ENCODE peak calls at places on chromosomes 1 and 21, in ten cellular contexts. One of them, this sample, is unnamed.

GRCh38 chr1:31152181-31152768 is 86.8 kb upstream of the PUM1 start:
- DNase-seq in aorta: no peak
- DNase-seq in fibroblast of lung: peak
- DNase-seq in prostate gland: no peak
- DNase-seq in Right ventricle myocardium superior: no peak
- DNase-seq in NCI-H774: no peak
- DNase-seq in heart left ventricle: no peak
- DNase-seq in NCI-H1436: peak
- DNase-seq in astrocyte of the spinal cord: peak
- DNase-seq in C1 segment of cervical spinal cord: no peak
- DNase-seq in this sample: no peak

GRCh38 chr1:109765896-109766615 is 2.3 kb upstream of the EPS8L3 start:
- DNase-seq in heart left ventricle: peak
- DNase-seq in prostate gland: no peak
- DNase-seq in astrocyte of the spinal cord: no peak
- DNase-seq in aorta: peak
- DNase-seq in fibroblast of lung: no peak
- DNase-seq in NCI-H1436: no peak
- DNase-seq in NCI-H774: no peak
- DNase-seq in Right ventricle myocardium superior: peak
- DNase-seq in C1 segment of cervical spinal cord: no peak
- DNase-seq in this sample: peak

GRCh38 chr21:26405735-26406361 is 167.2 kb downstream of the CYYR1 start:
- DNase-seq in aorta: no peak
- DNase-seq in NCI-H774: no peak
- DNase-seq in prostate gland: no peak
- DNase-seq in fibroblast of lung: peak
- DNase-seq in heart left ventricle: no peak
- DNase-seq in NCI-H1436: peak
- DNase-seq in C1 segment of cervical spinal cord: no peak
- DNase-seq in astrocyte of the spinal cord: peak
- DNase-seq in Right ventricle myocardium superior: no peak
- DNase-seq in this sample: no peak

GRCh38 chr1:242405947-242406346 is 118.5 kb downstream of the PLD5 start:
- DNase-seq in heart left ventricle: no peak
- DNase-seq in NCI-H1436: no peak
- DNase-seq in C1 segment of cervical spinal cord: no peak
- DNase-seq in aorta: no peak
- DNase-seq in prostate gland: no peak
- DNase-seq in NCI-H774: no peak
- DNase-seq in astrocyte of the spinal cord: no peak
- DNase-seq in Right ventricle myocardium superior: no peak
- DNase-seq in fibroblast of lung: no peak
- DNase-seq in this sample: no peak

GRCh38 chr1:147099192-147099591 is 73.1 kb downstream of the PRKAB2 start:
- DNase-seq in NCI-H774: no peak
- DNase-seq in C1 segment of cervical spinal cord: no peak
- DNase-seq in prostate gland: no peak
- DNase-seq in aorta: no peak
- DNase-seq in NCI-H1436: no peak
- DNase-seq in heart left ventricle: no peak
- DNase-seq in fibroblast of lung: no peak
- DNase-seq in Right ventricle myocardium superior: no peak
- DNase-seq in astrocyte of the spinal cord: no peak
- DNase-seq in this sample: no peak

GRCh38 chr1:229563701-229564100 is 5.2 kb upstream of the ABCB10 start:
- DNase-seq in aorta: no peak
- DNase-seq in NCI-H774: no peak
- DNase-seq in heart left ventricle: peak
- DNase-seq in prostate gland: no peak
- DNase-seq in NCI-H1436: no peak
- DNase-seq in Right ventricle myocardium superior: no peak
- DNase-seq in astrocyte of the spinal cord: no peak
- DNase-seq in C1 segment of cervical spinal cord: no peak
- DNase-seq in fibroblast of lung: peak
- DNase-seq in this sample: no peak

GRCh38 chr21:8989883-8990325 is 1531.5 kb upstream of the TPTE start:
- DNase-seq in Right ventricle myocardium superior: no peak
- DNase-seq in NCI-H1436: no peak
- DNase-seq in heart left ventricle: no peak
- DNase-seq in C1 segment of cervical spinal cord: no peak
- DNase-seq in aorta: peak
- DNase-seq in prostate gland: no peak
- DNase-seq in astrocyte of the spinal cord: no peak
- DNase-seq in NCI-H774: no peak
- DNase-seq in fibroblast of lung: peak
- DNase-seq in this sample: no peak

GRCh38 chr1:160578175-160578693 is 1.1 kb downstream of the CD84 start:
- DNase-seq in NCI-H774: no peak
- DNase-seq in fibroblast of lung: no peak
- DNase-seq in Right ventricle myocardium superior: no peak
- DNase-seq in C1 segment of cervical spinal cord: no peak
- DNase-seq in aorta: no peak
- DNase-seq in NCI-H1436: no peak
- DNase-seq in prostate gland: no peak
- DNase-seq in astrocyte of the spinal cord: no peak
- DNase-seq in heart left ventricle: no peak
- DNase-seq in this sample: no peak

GRCh38 chr1:42319871-42320484 is 15.1 kb downstream of the FOXJ3 start:
- DNase-seq in astrocyte of the spinal cord: no peak
- DNase-seq in fibroblast of lung: no peak
- DNase-seq in heart left ventricle: no peak
- DNase-seq in NCI-H774: no peak
- DNase-seq in aorta: no peak
- DNase-seq in C1 segment of cervical spinal cord: no peak
- DNase-seq in prostate gland: no peak
- DNase-seq in Right ventricle myocardium superior: no peak
- DNase-seq in NCI-H1436: no peak
- DNase-seq in this sample: no peak

GRCh38 chr1:106876384-106876783 is 180.1 kb upstream of the PRMT6 start:
- DNase-seq in C1 segment of cervical spinal cord: no peak
- DNase-seq in fibroblast of lung: peak
- DNase-seq in NCI-H774: no peak
- DNase-seq in NCI-H1436: no peak
- DNase-seq in prostate gland: no peak
- DNase-seq in aorta: no peak
- DNase-seq in astrocyte of the spinal cord: no peak
- DNase-seq in heart left ventricle: no peak
- DNase-seq in Right ventricle myocardium superior: no peak
- DNase-seq in this sample: no peak

GRCh38 chr21:15455819-15456462 is 273.8 kb upstream of the USP25 start:
- DNase-seq in C1 segment of cervical spinal cord: no peak
- DNase-seq in heart left ventricle: no peak
- DNase-seq in prostate gland: no peak
- DNase-seq in Right ventricle myocardium superior: no peak
- DNase-seq in NCI-H774: no peak
- DNase-seq in NCI-H1436: no peak
- DNase-seq in aorta: no peak
- DNase-seq in fibroblast of lung: no peak
- DNase-seq in astrocyte of the spinal cord: no peak
- DNase-seq in this sample: peak

GRCh38 chr1:94334764-94335163 is 83.4 kb upstream of the ABCD3 start:
- DNase-seq in astrocyte of the spinal cord: peak
- DNase-seq in fibroblast of lung: peak
- DNase-seq in heart left ventricle: no peak
- DNase-seq in prostate gland: no peak
- DNase-seq in C1 segment of cervical spinal cord: no peak
- DNase-seq in aorta: no peak
- DNase-seq in NCI-H1436: no peak
- DNase-seq in NCI-H774: no peak
- DNase-seq in Right ventricle myocardium superior: no peak
- DNase-seq in this sample: no peak

GRCh38 chr1:11100149-11100493 is 452 bp upstream of the EXOSC10 start:
- DNase-seq in aorta: no peak
- DNase-seq in Right ventricle myocardium superior: no peak
- DNase-seq in NCI-H1436: peak
- DNase-seq in NCI-H774: no peak
- DNase-seq in astrocyte of the spinal cord: no peak
- DNase-seq in C1 segment of cervical spinal cord: no peak
- DNase-seq in prostate gland: no peak
- DNase-seq in heart left ventricle: no peak
- DNase-seq in fibroblast of lung: no peak
- DNase-seq in this sample: peak

GRCh38 chr1:229619614-229620013 is 6.3 kb downstream of the TAF5L start:
- DNase-seq in Right ventricle myocardium superior: no peak
- DNase-seq in C1 segment of cervical spinal cord: no peak
- DNase-seq in fibroblast of lung: no peak
- DNase-seq in aorta: no peak
- DNase-seq in NCI-H774: no peak
- DNase-seq in astrocyte of the spinal cord: no peak
- DNase-seq in heart left ventricle: no peak
- DNase-seq in prostate gland: no peak
- DNase-seq in NCI-H1436: no peak
- DNase-seq in this sample: no peak

GRCh38 chr1:56911098-56911497 is 54.7 kb downstream of the C8B start:
- DNase-seq in fibroblast of lung: peak
- DNase-seq in NCI-H774: no peak
- DNase-seq in prostate gland: no peak
- DNase-seq in astrocyte of the spinal cord: no peak
- DNase-seq in C1 segment of cervical spinal cord: no peak
- DNase-seq in heart left ventricle: no peak
- DNase-seq in NCI-H1436: no peak
- DNase-seq in aorta: no peak
- DNase-seq in Right ventricle myocardium superior: no peak
- DNase-seq in this sample: no peak

GRCh38 chr1:218460367-218460766 is 115.2 kb downstream of the TGFB2 start:
- DNase-seq in astrocyte of the spinal cord: peak
- DNase-seq in fibroblast of lung: peak
- DNase-seq in C1 segment of cervical spinal cord: peak
- DNase-seq in NCI-H774: no peak
- DNase-seq in heart left ventricle: peak
- DNase-seq in NCI-H1436: no peak
- DNase-seq in aorta: no peak
- DNase-seq in prostate gland: no peak
- DNase-seq in Right ventricle myocardium superior: no peak
- DNase-seq in this sample: peak

GRCh38 chr1:147527941-147528936 is 13.1 kb upstream of the BCL9 start:
- DNase-seq in Right ventricle myocardium superior: no peak
- DNase-seq in NCI-H1436: no peak
- DNase-seq in aorta: no peak
- DNase-seq in fibroblast of lung: no peak
- DNase-seq in heart left ventricle: no peak
- DNase-seq in astrocyte of the spinal cord: no peak
- DNase-seq in NCI-H774: no peak
- DNase-seq in prostate gland: no peak
- DNase-seq in C1 segment of cervical spinal cord: no peak
- DNase-seq in this sample: no peak

GRCh38 chr1:93522721-93523120 is 74.8 kb downstream of the FNBP1L start:
- DNase-seq in aorta: no peak
- DNase-seq in Right ventricle myocardium superior: no peak
- DNase-seq in NCI-H1436: no peak
- DNase-seq in astrocyte of the spinal cord: no peak
- DNase-seq in prostate gland: no peak
- DNase-seq in fibroblast of lung: no peak
- DNase-seq in C1 segment of cervical spinal cord: no peak
- DNase-seq in NCI-H774: no peak
- DNase-seq in heart left ventricle: no peak
- DNase-seq in this sample: no peak

GRCh38 chr1:110829955-110830553 is 42.9 kb upstream of the CD53 start:
- DNase-seq in NCI-H1436: peak
- DNase-seq in fibroblast of lung: peak
- DNase-seq in C1 segment of cervical spinal cord: no peak
- DNase-seq in astrocyte of the spinal cord: no peak
- DNase-seq in heart left ventricle: no peak
- DNase-seq in NCI-H774: peak
- DNase-seq in aorta: no peak
- DNase-seq in Right ventricle myocardium superior: no peak
- DNase-seq in prostate gland: no peak
- DNase-seq in this sample: no peak